ENCODE peak calls at places on chromosomes 6 and 20, in ten cellular contexts. One of them, this sample, is unnamed.

GRCh38 chr20:38212806-38213606 is 47.5 kb downstream of the KIAA1755 start:
- DNase-seq in NCI-H1436: no peak
- DNase-seq in KG1: no peak
- DNase-seq in stimulated activated CD8-positive, alpha-beta memory T cell treated with anti-CD3 and anti-CD28 coated beads, Interleukin-2, amount 100 ng/mL, for 1 hour: no peak
- DNase-seq in thoracic aorta: no peak
- DNase-seq in activated CD4-positive, alpha-beta T cell treated with anti-CD3 and anti-CD28 coated beads, Interleukin-2, amount 50 U/mL, for 1 hour: no peak
- DNase-seq in cardiac muscle cell: no peak
- DNase-seq in memory B cell: no peak
- DNase-seq in IMR-90: no peak
- DNase-seq in activated naive CD8-positive, alpha-beta T cell treated with anti-CD3 and anti-CD28 coated beads, Interleukin-2, amount 50 U/mL, for 16 hours: no peak
- DNase-seq in this sample: no peak

GRCh38 chr6:119614138-119614537 is 264.6 kb upstream of the MAN1A1 start:
- DNase-seq in NCI-H1436: no peak
- DNase-seq in KG1: no peak
- DNase-seq in stimulated activated CD8-positive, alpha-beta memory T cell treated with anti-CD3 and anti-CD28 coated beads, Interleukin-2, amount 100 ng/mL, for 1 hour: no peak
- DNase-seq in thoracic aorta: no peak
- DNase-seq in activated CD4-positive, alpha-beta T cell treated with anti-CD3 and anti-CD28 coated beads, Interleukin-2, amount 50 U/mL, for 1 hour: no peak
- DNase-seq in cardiac muscle cell: no peak
- DNase-seq in memory B cell: no peak
- DNase-seq in IMR-90: no peak
- DNase-seq in activated naive CD8-positive, alpha-beta T cell treated with anti-CD3 and anti-CD28 coated beads, Interleukin-2, amount 50 U/mL, for 16 hours: no peak
- DNase-seq in this sample: peak

GRCh38 chr6:7215140-7215539 is 97.9 kb downstream of the SSR1 start:
- DNase-seq in NCI-H1436: no peak
- DNase-seq in KG1: no peak
- DNase-seq in stimulated activated CD8-positive, alpha-beta memory T cell treated with anti-CD3 and anti-CD28 coated beads, Interleukin-2, amount 100 ng/mL, for 1 hour: no peak
- DNase-seq in thoracic aorta: no peak
- DNase-seq in activated CD4-positive, alpha-beta T cell treated with anti-CD3 and anti-CD28 coated beads, Interleukin-2, amount 50 U/mL, for 1 hour: no peak
- DNase-seq in cardiac muscle cell: no peak
- DNase-seq in memory B cell: no peak
- DNase-seq in IMR-90: peak
- DNase-seq in activated naive CD8-positive, alpha-beta T cell treated with anti-CD3 and anti-CD28 coated beads, Interleukin-2, amount 50 U/mL, for 16 hours: no peak
- DNase-seq in this sample: peak

GRCh38 chr20:23266530-23267398 is 83.8 kb upstream of the NXT1 start:
- DNase-seq in NCI-H1436: no peak
- DNase-seq in KG1: no peak
- DNase-seq in stimulated activated CD8-positive, alpha-beta memory T cell treated with anti-CD3 and anti-CD28 coated beads, Interleukin-2, amount 100 ng/mL, for 1 hour: no peak
- DNase-seq in thoracic aorta: no peak
- DNase-seq in activated CD4-positive, alpha-beta T cell treated with anti-CD3 and anti-CD28 coated beads, Interleukin-2, amount 50 U/mL, for 1 hour: no peak
- DNase-seq in cardiac muscle cell: no peak
- DNase-seq in memory B cell: no peak
- DNase-seq in IMR-90: no peak
- DNase-seq in activated naive CD8-positive, alpha-beta T cell treated with anti-CD3 and anti-CD28 coated beads, Interleukin-2, amount 50 U/mL, for 16 hours: no peak
- DNase-seq in this sample: no peak

GRCh38 chr6:21281366-21281765 is 312.2 kb upstream of the SOX4 start:
- DNase-seq in NCI-H1436: no peak
- DNase-seq in KG1: no peak
- DNase-seq in stimulated activated CD8-positive, alpha-beta memory T cell treated with anti-CD3 and anti-CD28 coated beads, Interleukin-2, amount 100 ng/mL, for 1 hour: no peak
- DNase-seq in thoracic aorta: no peak
- DNase-seq in activated CD4-positive, alpha-beta T cell treated with anti-CD3 and anti-CD28 coated beads, Interleukin-2, amount 50 U/mL, for 1 hour: no peak
- DNase-seq in cardiac muscle cell: no peak
- DNase-seq in memory B cell: no peak
- DNase-seq in IMR-90: no peak
- DNase-seq in activated naive CD8-positive, alpha-beta T cell treated with anti-CD3 and anti-CD28 coated beads, Interleukin-2, amount 50 U/mL, for 16 hours: no peak
- DNase-seq in this sample: no peak

GRCh38 chr6:125789167-125789566 is 1.6 kb upstream of the NCOA7 start:
- DNase-seq in NCI-H1436: peak
- DNase-seq in KG1: no peak
- DNase-seq in stimulated activated CD8-positive, alpha-beta memory T cell treated with anti-CD3 and anti-CD28 coated beads, Interleukin-2, amount 100 ng/mL, for 1 hour: no peak
- DNase-seq in thoracic aorta: no peak
- DNase-seq in activated CD4-positive, alpha-beta T cell treated with anti-CD3 and anti-CD28 coated beads, Interleukin-2, amount 50 U/mL, for 1 hour: no peak
- DNase-seq in cardiac muscle cell: no peak
- DNase-seq in memory B cell: no peak
- DNase-seq in IMR-90: no peak
- DNase-seq in activated naive CD8-positive, alpha-beta T cell treated with anti-CD3 and anti-CD28 coated beads, Interleukin-2, amount 50 U/mL, for 16 hours: no peak
- DNase-seq in this sample: no peak

GRCh38 chr6:26183581-26184408 is 96.6 kb downstream of the HFE start:
- DNase-seq in NCI-H1436: no peak
- DNase-seq in KG1: no peak
- DNase-seq in stimulated activated CD8-positive, alpha-beta memory T cell treated with anti-CD3 and anti-CD28 coated beads, Interleukin-2, amount 100 ng/mL, for 1 hour: no peak
- DNase-seq in thoracic aorta: no peak
- DNase-seq in activated CD4-positive, alpha-beta T cell treated with anti-CD3 and anti-CD28 coated beads, Interleukin-2, amount 50 U/mL, for 1 hour: peak
- DNase-seq in cardiac muscle cell: peak
- DNase-seq in memory B cell: peak
- DNase-seq in IMR-90: peak
- DNase-seq in activated naive CD8-positive, alpha-beta T cell treated with anti-CD3 and anti-CD28 coated beads, Interleukin-2, amount 50 U/mL, for 16 hours: no peak
- DNase-seq in this sample: peak

GRCh38 chr20:8443464-8444072 is 311.5 kb downstream of the PLCB1 start:
- DNase-seq in NCI-H1436: no peak
- DNase-seq in KG1: no peak
- DNase-seq in stimulated activated CD8-positive, alpha-beta memory T cell treated with anti-CD3 and anti-CD28 coated beads, Interleukin-2, amount 100 ng/mL, for 1 hour: no peak
- DNase-seq in thoracic aorta: no peak
- DNase-seq in activated CD4-positive, alpha-beta T cell treated with anti-CD3 and anti-CD28 coated beads, Interleukin-2, amount 50 U/mL, for 1 hour: no peak
- DNase-seq in cardiac muscle cell: no peak
- DNase-seq in memory B cell: no peak
- DNase-seq in IMR-90: no peak
- DNase-seq in activated naive CD8-positive, alpha-beta T cell treated with anti-CD3 and anti-CD28 coated beads, Interleukin-2, amount 50 U/mL, for 16 hours: no peak
- DNase-seq in this sample: no peak

GRCh38 chr6:68634503-68635411 is at the start of gene ADGRB3:
- DNase-seq in NCI-H1436: peak
- DNase-seq in KG1: peak
- DNase-seq in stimulated activated CD8-positive, alpha-beta memory T cell treated with anti-CD3 and anti-CD28 coated beads, Interleukin-2, amount 100 ng/mL, for 1 hour: no peak
- DNase-seq in thoracic aorta: peak
- DNase-seq in activated CD4-positive, alpha-beta T cell treated with anti-CD3 and anti-CD28 coated beads, Interleukin-2, amount 50 U/mL, for 1 hour: peak
- DNase-seq in cardiac muscle cell: peak
- DNase-seq in memory B cell: peak
- DNase-seq in IMR-90: peak
- DNase-seq in activated naive CD8-positive, alpha-beta T cell treated with anti-CD3 and anti-CD28 coated beads, Interleukin-2, amount 50 U/mL, for 16 hours: no peak
- DNase-seq in this sample: peak

GRCh38 chr6:17505062-17505476 is 95.0 kb upstream of the FAM8A1 start:
- DNase-seq in NCI-H1436: no peak
- DNase-seq in KG1: no peak
- DNase-seq in stimulated activated CD8-positive, alpha-beta memory T cell treated with anti-CD3 and anti-CD28 coated beads, Interleukin-2, amount 100 ng/mL, for 1 hour: no peak
- DNase-seq in thoracic aorta: no peak
- DNase-seq in activated CD4-positive, alpha-beta T cell treated with anti-CD3 and anti-CD28 coated beads, Interleukin-2, amount 50 U/mL, for 1 hour: no peak
- DNase-seq in cardiac muscle cell: peak
- DNase-seq in memory B cell: no peak
- DNase-seq in IMR-90: peak
- DNase-seq in activated naive CD8-positive, alpha-beta T cell treated with anti-CD3 and anti-CD28 coated beads, Interleukin-2, amount 50 U/mL, for 16 hours: no peak
- DNase-seq in this sample: peak

GRCh38 chr6:147540075-147540474 is 31.6 kb downstream of the SAMD5 start:
- DNase-seq in NCI-H1436: no peak
- DNase-seq in KG1: no peak
- DNase-seq in stimulated activated CD8-positive, alpha-beta memory T cell treated with anti-CD3 and anti-CD28 coated beads, Interleukin-2, amount 100 ng/mL, for 1 hour: no peak
- DNase-seq in thoracic aorta: no peak
- DNase-seq in activated CD4-positive, alpha-beta T cell treated with anti-CD3 and anti-CD28 coated beads, Interleukin-2, amount 50 U/mL, for 1 hour: no peak
- DNase-seq in cardiac muscle cell: no peak
- DNase-seq in memory B cell: no peak
- DNase-seq in IMR-90: no peak
- DNase-seq in activated naive CD8-positive, alpha-beta T cell treated with anti-CD3 and anti-CD28 coated beads, Interleukin-2, amount 50 U/mL, for 16 hours: no peak
- DNase-seq in this sample: no peak

GRCh38 chr20:45373353-45374100 is 4.6 kb downstream of the TP53TG5 start:
- DNase-seq in NCI-H1436: peak
- DNase-seq in KG1: peak
- DNase-seq in stimulated activated CD8-positive, alpha-beta memory T cell treated with anti-CD3 and anti-CD28 coated beads, Interleukin-2, amount 100 ng/mL, for 1 hour: peak
- DNase-seq in thoracic aorta: peak
- DNase-seq in activated CD4-positive, alpha-beta T cell treated with anti-CD3 and anti-CD28 coated beads, Interleukin-2, amount 50 U/mL, for 1 hour: peak
- DNase-seq in cardiac muscle cell: peak
- DNase-seq in memory B cell: peak
- DNase-seq in IMR-90: peak
- DNase-seq in activated naive CD8-positive, alpha-beta T cell treated with anti-CD3 and anti-CD28 coated beads, Interleukin-2, amount 50 U/mL, for 16 hours: peak
- DNase-seq in this sample: peak

GRCh38 chr6:156395276-156395675 is 381.9 kb upstream of the ARID1B start:
- DNase-seq in NCI-H1436: no peak
- DNase-seq in KG1: no peak
- DNase-seq in stimulated activated CD8-positive, alpha-beta memory T cell treated with anti-CD3 and anti-CD28 coated beads, Interleukin-2, amount 100 ng/mL, for 1 hour: no peak
- DNase-seq in thoracic aorta: no peak
- DNase-seq in activated CD4-positive, alpha-beta T cell treated with anti-CD3 and anti-CD28 coated beads, Interleukin-2, amount 50 U/mL, for 1 hour: peak
- DNase-seq in cardiac muscle cell: no peak
- DNase-seq in memory B cell: no peak
- DNase-seq in IMR-90: no peak
- DNase-seq in activated naive CD8-positive, alpha-beta T cell treated with anti-CD3 and anti-CD28 coated beads, Interleukin-2, amount 50 U/mL, for 16 hours: no peak
- DNase-seq in this sample: no peak

This sample was measured in LHCN-M2.